ENCODE peak calls at places on chromosomes 13 and 19, in four cellular contexts. D, B, P and R are unnamed samples.

GRCh38 chr19:24101459-24102122 is 14.6 kb downstream of the ZNF254 start:
- DNase-seq in D (no peak), B (no peak), P (no peak), R (no peak)

GRCh38 chr13:80012281-80012680 is 328.6 kb downstream of the SPRY2 start:
- DNase-seq in D (no peak), B (no peak), P (no peak), R (no peak)

GRCh38 chr19:39335168-39335567 is 675 bp downstream of the GMFG start:
- DNase-seq in D (no peak), B (no peak), P (no peak), R (no peak)

GRCh38 chr19:41882568-41883462 is at the start of gene ARHGEF1:
- DNase-seq in D (no peak), B (no peak), P (peak), R (no peak)

GRCh38 chr13:112161441-112162301 is 94.7 kb downstream of the SOX1 start:
- DNase-seq in D (peak), B (no peak), P (peak), R (no peak)

GRCh38 chr13:65154661-65155447 is 2075.3 kb downstream of the PCDH9 start:
- DNase-seq in D (no peak), B (peak), P (no peak), R (no peak)

GRCh38 chr13:44648392-44649117 is 72.4 kb upstream of the TSC22D1 start:
- DNase-seq in D (no peak), B (no peak), P (no peak), R (peak)

GRCh38 chr13:112722433-112723250 is 32.8 kb downstream of the ATP11A start:
- DNase-seq in D (no peak), B (no peak), P (no peak), R (no peak)

GRCh38 chr13:114089341-114089740 is 43.1 kb downstream of the RASA3 start:
- DNase-seq in D (no peak), B (no peak), P (no peak), R (no peak)

GRCh38 chr13:113584205-113584869 is at the start of gene TFDP1:
- DNase-seq in D (peak), B (peak), P (peak), R (peak)

GRCh38 chr19:54102421-54103169 is at the start of gene NDUFA3:
- DNase-seq in D (peak), B (peak), P (peak), R (peak)
- TF ChIP-seq SUZ12 in D (no peak), B (no peak), P (no peak), R (no peak)

GRCh38 chr19:16441661-16442071 is 30.1 kb downstream of the EPS15L1 start:
- DNase-seq in D (no peak), B (no peak), P (peak), R (peak)

GRCh38 chr19:16445238-16446107 is 26.3 kb downstream of the EPS15L1 start:
- DNase-seq in D (no peak), B (peak), P (no peak), R (no peak)

GRCh38 chr19:16444273-16444597 is 27.5 kb downstream of the EPS15L1 start:
- DNase-seq in D (no peak), B (no peak), P (no peak), R (no peak)

GRCh38 chr19:16446108-16447014 is 25.4 kb downstream of the EPS15L1 start:
- DNase-seq in D (no peak), B (peak), P (no peak), R (no peak)

GRCh38 chr19:16442386-16443276 is 29.1 kb downstream of the EPS15L1 start:
- DNase-seq in D (no peak), B (no peak), P (no peak), R (no peak)
- TF ChIP-seq SUZ12 in D (no peak), B (no peak), P (no peak), R (no peak)

DNA sequence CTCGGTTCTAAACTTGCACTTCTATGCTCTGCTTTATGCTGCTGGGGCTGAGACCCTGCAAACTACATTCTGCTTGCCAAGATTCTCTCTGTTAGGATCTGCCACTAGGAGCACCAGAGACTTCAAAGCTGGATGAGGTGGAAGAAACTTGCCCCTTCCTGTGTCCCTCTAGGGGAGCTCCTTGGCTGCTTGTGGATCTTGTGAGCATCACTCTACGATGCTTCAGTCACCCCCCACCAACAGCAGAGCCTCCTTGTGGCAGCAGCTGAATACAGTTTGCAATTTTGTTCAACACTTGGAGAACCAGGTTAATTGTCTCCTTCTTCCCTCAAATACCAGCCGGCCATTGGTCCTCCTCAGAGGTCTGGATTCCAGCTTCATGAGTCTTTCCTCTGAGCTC is 310.6 kb downstream of the FGF14 start:
- DNase-seq in D (peak), B (no peak), P (peak), R (no peak)
- TF ChIP-seq SUZ12 in D (no peak), B (no peak), P (no peak), R (no peak)

GRCh38 chr13:70747305-70747704 is 639.1 kb upstream of the KLHL1 start:
- DNase-seq in D (no peak), B (no peak), P (no peak), R (no peak)
- TF ChIP-seq SUZ12 in D (no peak), B (no peak), P (no peak), R (no peak)

GRCh38 chr13:99589575-99589974 is 88.3 kb downstream of the TM9SF2 start:
- DNase-seq in D (no peak), B (no peak), P (no peak), R (no peak)

GRCh38 chr13:99585609-99586008 is 84.3 kb downstream of the TM9SF2 start:
- DNase-seq in D (no peak), B (no peak), P (no peak), R (no peak)

GRCh38 chr13:99596180-99596579 is 94.9 kb downstream of the TM9SF2 start:
- DNase-seq in D (no peak), B (no peak), P (no peak), R (no peak)

GRCh38 chr13:99587893-99588606 is 86.8 kb downstream of the TM9SF2 start:
- DNase-seq in D (no peak), B (no peak), P (no peak), R (no peak)

GRCh38 chr13:99590519-99591011 is 89.3 kb downstream of the TM9SF2 start:
- DNase-seq in D (no peak), B (no peak), P (no peak), R (no peak)
- TF ChIP-seq SUZ12 in D (no peak), B (no peak), P (no peak), R (no peak)

GRCh38 chr13:35496011-35496410 is 19.5 kb upstream of the MAB21L1 start:
- DNase-seq in D (no peak), B (no peak), P (no peak), R (no peak)
- TF ChIP-seq SUZ12 in D (no peak), B (no peak), P (no peak), R (no peak)

GRCh38 chr19:45508931-45509691 is 1.8 kb downstream of the VASP start:
- DNase-seq in D (no peak), B (peak), P (peak), R (peak)
- TF ChIP-seq SUZ12 in D (no peak), B (no peak), P (no peak), R (no peak)

GRCh38 chr19:18865973-18866799 is 29.8 kb downstream of the CERS1 start:
- DNase-seq in D (peak), B (no peak), P (peak), R (peak)
- TF ChIP-seq SUZ12 in D (no peak), B (no peak), P (no peak), R (no peak)

DNA sequence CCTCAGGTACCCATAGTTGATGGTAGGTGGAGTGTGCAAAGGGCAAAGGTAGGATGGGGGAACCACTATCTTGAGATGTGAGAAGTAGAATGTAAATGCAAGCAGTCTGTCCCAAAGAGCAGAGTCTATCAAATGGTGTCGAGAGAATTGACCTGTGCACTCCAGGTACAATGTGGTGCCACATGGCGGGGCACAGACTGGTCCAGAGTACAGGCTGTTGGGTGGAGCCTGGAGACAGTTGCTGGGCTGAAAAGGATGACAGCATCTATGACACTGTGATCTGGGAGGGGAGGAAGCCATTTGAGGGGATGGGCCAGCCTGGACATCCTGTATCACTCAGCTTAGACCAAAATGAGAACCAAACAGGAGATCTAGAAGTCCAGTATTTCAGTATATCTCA is 180.6 kb downstream of the ABCC4 start:
- DNase-seq in D (no peak), B (no peak), P (no peak), R (no peak)
- TF ChIP-seq SUZ12 in D (no peak), B (no peak), P (no peak), R (no peak)